ENCODE peak calls at places on chromosome 16, in five cellular contexts. S is neural progenitor cell; Q is GM10248; C is activated gamma-delta T cell treated with anti-CD3 and anti-CD28 coated beads, Interleukin-2, amount 50 U/mL, for 16 hours; K is lower leg skin. O is an unnamed sample.

GRCh38 chr16:29790183-29790948 is at the start of gene KIF22:
- DNase-seq in Q (peak), S (peak), K (peak), C (peak), O (peak)

GRCh38 chr16:89123001-89123830 is 29.6 kb downstream of the ACSF3 start:
- DNase-seq in K (no peak), S (no peak), Q (no peak), C (no peak), O (no peak)

GRCh38 chr16:51971184-51971583 is 575.8 kb downstream of the TOX3 start:
- DNase-seq in Q (no peak), K (no peak), S (peak), C (no peak), O (peak)

GRCh38 chr16:21638573-21638975 is 13.8 kb downstream of the IGSF6 start:
- DNase-seq in K (no peak), Q (no peak), C (no peak), S (no peak), O (peak)

GRCh38 chr16:68081796-68082567 is 3.2 kb upstream of the NFATC3 start:
- DNase-seq in S (no peak), C (no peak), Q (no peak), K (no peak), O (no peak)

GRCh38 chr16:57514891-57515600 is 21.3 kb downstream of the CCDC102A start:
- DNase-seq in Q (no peak), S (no peak), C (no peak), K (no peak), O (no peak)

GRCh38 chr16:49889725-49890397 is 33.9 kb upstream of the ZNF423 start:
- DNase-seq in Q (no peak), K (no peak), S (no peak), C (no peak), O (no peak)

GRCh38 chr16:14148569-14148968 is 77.5 kb downstream of the MRTFB start:
- DNase-seq in Q (no peak), S (no peak), C (no peak), K (no peak), O (no peak)

GRCh38 chr16:80273635-80274538 is 266.9 kb upstream of the DYNLRB2 start:
- DNase-seq in K (no peak), S (no peak), C (no peak), Q (no peak), O (no peak)

GRCh38 chr16:88595101-88595500 is 24.9 kb downstream of the ZC3H18 start:
- DNase-seq in C (no peak), Q (no peak), S (no peak), K (no peak), O (no peak)

GRCh38 chr16:30510392-30510938 is 15.9 kb downstream of the ZNF768 start:
- DNase-seq in Q (no peak), S (no peak), C (no peak), K (no peak), O (no peak)

GRCh38 chr16:48366165-48367093 is 18.8 kb downstream of the SIAH1 start:
- DNase-seq in S (peak), C (peak), Q (peak), K (peak), O (peak)

GRCh38 chr16:19694989-19695388 is 23.0 kb downstream of the KNOP1 start:
- DNase-seq in K (no peak), C (no peak), S (no peak), Q (no peak), O (no peak)

GRCh38 chr16:1723450-1724147 is 17.6 kb downstream of the MAPK8IP3 start:
- DNase-seq in S (peak), C (peak), Q (peak), K (no peak), O (no peak)

GRCh38 chr16:31063843-31064611 is 10.0 kb downstream of the ZNF668 start:
- DNase-seq in C (no peak), Q (no peak), K (no peak), S (no peak), O (no peak)

GRCh38 chr16:67483150-67483549 is at the start of gene AGRP:
- DNase-seq in C (no peak), Q (no peak), K (no peak), S (no peak), O (no peak)

GRCh38 chr16:86455116-86455515 is 55.2 kb upstream of the FOXF1 start:
- DNase-seq in S (no peak), K (no peak), C (no peak), Q (no peak), O (no peak)

GRCh38 chr16:68287276-68288251 is 23.2 kb downstream of the SLC7A6OS start:
- DNase-seq in S (no peak), C (no peak), Q (no peak), K (peak), O (peak)

GRCh38 chr16:50603206-50604064 is 55.2 kb downstream of the NKD1 start:
- DNase-seq in K (no peak), Q (no peak), S (no peak), C (no peak), O (peak)

GRCh38 chr16:3879887-3880564 is 487 bp downstream of the CREBBP start:
- DNase-seq in Q (peak), C (peak), S (peak), K (peak), O (peak)

GRCh38 chr16:84647830-84648594 is at the start of gene KLHL36:
- DNase-seq in C (peak), K (peak), S (peak), Q (peak), O (no peak)

GRCh38 chr16:79969458-79969857 is 368.9 kb upstream of the MAF start:
- DNase-seq in C (no peak), Q (no peak), K (no peak), S (no peak), O (no peak)

GRCh38 chr16:2955438-2955778 is 8.7 kb upstream of the KREMEN2 start:
- DNase-seq in K (no peak), C (no peak), S (no peak), Q (no peak), O (no peak)

GRCh38 chr16:22692916-22693646 is 120.9 kb upstream of the HS3ST2 start:
- DNase-seq in Q (no peak), K (no peak), C (no peak), S (no peak), O (no peak)

GRCh38 chr16:71658771-71659170 is 32.8 kb downstream of the MARVELD3 start:
- DNase-seq in C (no peak), S (no peak), Q (no peak), K (no peak), O (no peak)

GRCh38 chr16:68399456-68399855 is 48.9 kb downstream of the SMPD3 start:
- DNase-seq in Q (no peak), S (no peak), C (no peak), K (no peak), O (no peak)